ENCODE peak calls at places on chromosomes 16 and 17, in four cellular contexts. One of them, this sample, is unnamed.

GRCh38 chr16:48608452-48608851 is 1.5 kb downstream of the N4BP1 start:
- DNase-seq in ovary: no peak
- DNase-seq in GM10248: peak
- DNase-seq in lower lobe of right lung: no peak
- DNase-seq in this sample: no peak

GRCh38 chr17:73189417-73190099 is 3.3 kb upstream of the COG1 start:
- DNase-seq in ovary: no peak
- DNase-seq in GM10248: peak
- DNase-seq in lower lobe of right lung: no peak
- DNase-seq in this sample: no peak

GRCh38 chr16:87610026-87610425 is 7.7 kb downstream of the JPH3 start:
- DNase-seq in ovary: no peak
- DNase-seq in GM10248: no peak
- DNase-seq in lower lobe of right lung: no peak
- DNase-seq in this sample: no peak

GRCh38 chr17:48472485-48473281 is 42.7 kb upstream of the SKAP1 start:
- DNase-seq in GM10248: no peak
- DNase-seq in lower lobe of right lung: no peak
- DNase-seq in ovary: no peak
- DNase-seq in this sample: no peak

GRCh38 chr17:17401271-17401781 is 75.5 kb upstream of the MED9 start:
- DNase-seq in ovary: no peak
- DNase-seq in lower lobe of right lung: no peak
- DNase-seq in GM10248: no peak
- DNase-seq in this sample: no peak

GRCh38 chr17:42536048-42536371 is at the start of gene NAGLU:
- DNase-seq in GM10248: peak
- DNase-seq in lower lobe of right lung: peak
- DNase-seq in ovary: peak
- DNase-seq in this sample: peak

GRCh38 chr17:82333279-82334171 is at the start of gene SECTM1:
- DNase-seq in lower lobe of right lung: peak
- DNase-seq in GM10248: no peak
- DNase-seq in ovary: peak
- DNase-seq in this sample: no peak

GRCh38 chr16:88471115-88471514 is 18.0 kb downstream of the ZFPM1 start:
- DNase-seq in GM10248: no peak
- DNase-seq in ovary: no peak
- DNase-seq in lower lobe of right lung: no peak
- DNase-seq in this sample: no peak

GRCh38 chr16:84086996-84087395 is 29.7 kb downstream of the MBTPS1 start:
- DNase-seq in ovary: no peak
- DNase-seq in GM10248: no peak
- DNase-seq in lower lobe of right lung: no peak
- DNase-seq in this sample: no peak

GRCh38 chr16:84090212-84090611 is 26.5 kb downstream of the MBTPS1 start:
- DNase-seq in lower lobe of right lung: no peak
- DNase-seq in ovary: no peak
- DNase-seq in GM10248: no peak
- DNase-seq in this sample: no peak

GRCh38 chr16:84086357-84086756 is 30.4 kb downstream of the MBTPS1 start:
- DNase-seq in GM10248: no peak
- DNase-seq in ovary: no peak
- DNase-seq in lower lobe of right lung: no peak
- DNase-seq in this sample: no peak

GRCh38 chr16:84087461-84088151 is 29.1 kb downstream of the MBTPS1 start:
- DNase-seq in GM10248: no peak
- DNase-seq in ovary: no peak
- DNase-seq in lower lobe of right lung: no peak
- DNase-seq in this sample: no peak

GRCh38 chr16:84088695-84089395 is 27.9 kb downstream of the MBTPS1 start:
- DNase-seq in GM10248: peak
- DNase-seq in lower lobe of right lung: no peak
- DNase-seq in ovary: no peak
- DNase-seq in this sample: peak
- TF ChIP-seq CTCF in GM10248: peak
- TF ChIP-seq CTCF in lower lobe of right lung: no peak
- TF ChIP-seq CTCF in ovary: no peak
- TF ChIP-seq CTCF in this sample: no peak

DNA sequence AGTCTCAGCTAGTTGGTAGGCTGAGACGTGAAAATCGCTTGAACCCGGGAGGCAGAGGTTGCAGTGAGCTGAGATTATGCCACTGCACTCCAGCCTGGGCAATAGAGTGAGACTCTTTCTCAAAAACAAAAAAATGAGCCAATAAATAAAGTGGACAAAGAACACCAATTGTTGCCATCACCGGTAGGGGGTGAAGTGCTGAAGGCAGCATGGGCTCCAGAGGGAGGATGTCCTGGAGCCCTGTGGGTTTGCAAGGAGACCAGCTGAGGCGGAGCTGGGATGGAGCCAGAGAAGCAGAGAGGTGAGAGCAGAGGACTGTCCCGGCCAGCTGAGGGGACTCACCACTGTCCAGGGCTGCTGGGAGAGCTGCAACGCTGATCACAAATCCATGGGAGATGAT is 13.8 kb downstream of the CHST6 start:
- DNase-seq in ovary: no peak
- DNase-seq in GM10248: no peak
- DNase-seq in lower lobe of right lung: no peak
- DNase-seq in this sample: no peak
- TF ChIP-seq CTCF in ovary: no peak
- TF ChIP-seq CTCF in GM10248: no peak
- TF ChIP-seq CTCF in lower lobe of right lung: no peak
- TF ChIP-seq CTCF in this sample: no peak

GRCh38 chr17:31610301-31610910 is 218.9 kb downstream of the RAB11FIP4 start:
- DNase-seq in GM10248: no peak
- DNase-seq in ovary: no peak
- DNase-seq in lower lobe of right lung: no peak
- DNase-seq in this sample: no peak

GRCh38 chr17:31609331-31609730 is 217.9 kb downstream of the RAB11FIP4 start:
- DNase-seq in lower lobe of right lung: no peak
- DNase-seq in ovary: no peak
- DNase-seq in GM10248: no peak
- DNase-seq in this sample: no peak

GRCh38 chr17:31608659-31609254 is 217.3 kb downstream of the RAB11FIP4 start:
- DNase-seq in GM10248: no peak
- DNase-seq in lower lobe of right lung: no peak
- DNase-seq in ovary: no peak
- DNase-seq in this sample: no peak

GRCh38 chr17:31605761-31606160 is 214.3 kb downstream of the RAB11FIP4 start:
- DNase-seq in lower lobe of right lung: no peak
- DNase-seq in ovary: no peak
- DNase-seq in GM10248: no peak
- DNase-seq in this sample: no peak

GRCh38 chr17:31604936-31605335 is 213.5 kb downstream of the RAB11FIP4 start:
- DNase-seq in lower lobe of right lung: no peak
- DNase-seq in GM10248: no peak
- DNase-seq in ovary: no peak
- DNase-seq in this sample: no peak
- TF ChIP-seq CTCF in lower lobe of right lung: no peak
- TF ChIP-seq CTCF in GM10248: no peak
- TF ChIP-seq CTCF in ovary: no peak
- TF ChIP-seq CTCF in this sample: no peak

DNA sequence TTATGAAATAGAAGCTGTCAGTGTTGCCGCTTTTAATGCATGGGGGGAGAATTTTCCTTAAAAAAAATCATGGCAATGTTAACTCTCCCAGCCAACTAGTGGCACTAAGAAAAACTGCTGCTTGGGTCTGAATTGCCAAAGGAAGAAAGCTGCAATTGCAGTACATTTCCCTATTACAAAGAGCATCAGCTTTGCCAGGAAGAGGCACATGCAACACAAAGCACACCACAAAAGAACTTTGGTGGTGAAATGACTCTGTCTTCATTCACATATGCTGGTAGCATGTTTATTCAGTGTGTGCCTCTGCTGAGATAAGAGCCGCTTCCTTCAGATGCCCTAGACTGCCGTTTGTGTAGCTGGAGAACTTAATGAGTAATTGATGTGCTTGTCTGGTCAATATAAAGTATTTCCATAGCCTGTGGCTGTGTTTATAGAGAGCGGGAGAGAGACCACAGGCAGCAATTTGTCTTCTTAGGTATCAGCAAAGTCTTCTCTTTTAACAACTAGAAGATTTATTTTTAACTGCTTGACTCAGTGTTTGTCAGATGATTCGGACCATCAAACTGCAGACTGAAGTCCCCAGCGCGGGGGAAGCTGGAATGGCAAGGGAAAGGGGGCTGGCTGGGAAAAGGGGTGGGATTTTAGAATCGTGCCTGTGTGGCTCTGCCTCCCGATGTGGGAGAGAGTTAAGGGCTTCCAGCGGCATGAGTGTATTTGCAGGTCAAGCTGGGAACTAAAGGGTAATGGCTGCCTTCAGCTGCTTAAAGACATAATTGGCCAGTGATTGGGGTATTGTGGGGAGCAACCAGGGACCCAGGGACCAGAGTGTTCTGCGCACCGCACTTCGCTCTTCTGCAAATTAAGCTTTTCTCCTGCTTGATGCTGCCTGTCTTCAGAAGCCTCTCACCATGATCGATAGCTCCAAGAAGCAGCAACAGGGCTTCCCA is 115.2 kb downstream of the MRTFB start:
- DNase-seq in ovary: no peak
- DNase-seq in lower lobe of right lung: no peak
- DNase-seq in GM10248: no peak
- DNase-seq in this sample: no peak
- TF ChIP-seq CTCF in ovary: peak
- TF ChIP-seq CTCF in lower lobe of right lung: peak
- TF ChIP-seq CTCF in GM10248: no peak
- TF ChIP-seq CTCF in this sample: no peak

GRCh38 chr17:19549746-19550623 is 16.3 kb downstream of the SLC47A1 start:
- DNase-seq in ovary: no peak
- DNase-seq in lower lobe of right lung: no peak
- DNase-seq in GM10248: no peak
- DNase-seq in this sample: no peak

GRCh38 chr17:19542247-19542646 is 8.6 kb downstream of the SLC47A1 start:
- DNase-seq in lower lobe of right lung: no peak
- DNase-seq in GM10248: no peak
- DNase-seq in ovary: no peak
- DNase-seq in this sample: no peak

GRCh38 chr17:19551148-19551547 is 17.5 kb downstream of the SLC47A1 start:
- DNase-seq in lower lobe of right lung: no peak
- DNase-seq in ovary: no peak
- DNase-seq in GM10248: no peak
- DNase-seq in this sample: no peak

GRCh38 chr17:19544366-19544765 is 10.7 kb downstream of the SLC47A1 start:
- DNase-seq in ovary: no peak
- DNase-seq in GM10248: no peak
- DNase-seq in lower lobe of right lung: no peak
- DNase-seq in this sample: no peak

GRCh38 chr17:19546289-19547065 is 12.8 kb downstream of the SLC47A1 start:
- DNase-seq in ovary: no peak
- DNase-seq in GM10248: no peak
- DNase-seq in lower lobe of right lung: peak
- DNase-seq in this sample: no peak
- TF ChIP-seq CTCF in ovary: no peak
- TF ChIP-seq CTCF in GM10248: peak
- TF ChIP-seq CTCF in lower lobe of right lung: peak
- TF ChIP-seq CTCF in this sample: no peak

GRCh38 chr17:75896360-75897075 is at the start of gene TRIM65:
- DNase-seq in lower lobe of right lung: peak
- DNase-seq in ovary: peak
- DNase-seq in GM10248: peak
- DNase-seq in this sample: peak
- TF ChIP-seq CTCF in lower lobe of right lung: peak
- TF ChIP-seq CTCF in ovary: peak
- TF ChIP-seq CTCF in GM10248: peak
- TF ChIP-seq CTCF in this sample: no peak

GRCh38 chr17:7380855-7381683 is at the start of gene TNK1:
- DNase-seq in ovary: peak
- DNase-seq in lower lobe of right lung: peak
- DNase-seq in GM10248: no peak
- DNase-seq in this sample: no peak

GRCh38 chr17:7382901-7383300 is 2.0 kb downstream of the TNK1 start:
- DNase-seq in lower lobe of right lung: no peak
- DNase-seq in ovary: no peak
- DNase-seq in GM10248: no peak
- DNase-seq in this sample: no peak

GRCh38 chr17:7379134-7379533 is 1.8 kb upstream of the TNK1 start:
- DNase-seq in lower lobe of right lung: no peak
- DNase-seq in ovary: no peak
- DNase-seq in GM10248: no peak
- DNase-seq in this sample: no peak

GRCh38 chr17:7383371-7383741 is 2.5 kb downstream of the TNK1 start:
- DNase-seq in lower lobe of right lung: no peak
- DNase-seq in ovary: no peak
- DNase-seq in GM10248: no peak
- DNase-seq in this sample: no peak

GRCh38 chr17:7380321-7380720 is 568 bp upstream of the TNK1 start:
- DNase-seq in lower lobe of right lung: peak
- DNase-seq in ovary: peak
- DNase-seq in GM10248: no peak
- DNase-seq in this sample: no peak
- TF ChIP-seq CTCF in lower lobe of right lung: no peak
- TF ChIP-seq CTCF in ovary: no peak
- TF ChIP-seq CTCF in GM10248: no peak
- TF ChIP-seq CTCF in this sample: no peak

GRCh38 chr17:75380315-75380714 is 25.2 kb downstream of the GRB2 start:
- DNase-seq in lower lobe of right lung: no peak
- DNase-seq in ovary: no peak
- DNase-seq in GM10248: no peak
- DNase-seq in this sample: no peak
- TF ChIP-seq CTCF in lower lobe of right lung: no peak
- TF ChIP-seq CTCF in ovary: no peak
- TF ChIP-seq CTCF in GM10248: no peak
- TF ChIP-seq CTCF in this sample: no peak